ENCODE peak calls at places on chromosomes 5 and 9, in eight cellular contexts. M is body of pancreas, F is psoas muscle, B is PC-3, E is neuronal stem cell, S is tibial artery, K is AG04450, H is fibroblast of lung. O is an unnamed sample.
A peak's percentile ranks its signal among the peaks of the same experiment; 100 is the strongest.

GRCh38 chr9:134783699-134784039 is 96.9 kb upstream of the FCN2 start:
- DNase-seq in F (peak; percentile 61), S (no peak), B (no peak), E (no peak), H (no peak), K (no peak), M (peak; percentile 12), O (peak; percentile 68)

GRCh38 chr9:124511426-124511840 is 4.2 kb upstream of the NR5A1 start:
- DNase-seq in E (no peak), F (no peak), S (no peak), H (no peak), M (no peak), B (no peak), K (no peak), O (no peak)

GRCh38 chr9:115781361-115781760 is 372.2 kb upstream of the PAPPA start:
- DNase-seq in F (no peak), S (no peak), M (no peak), E (no peak), H (no peak), B (peak; percentile 22), K (no peak), O (no peak)

GRCh38 chr5:75513841-75514240 is 2.1 kb downstream of the POLK start:
- DNase-seq in M (no peak), F (no peak), K (no peak), S (no peak), E (no peak), H (no peak), B (no peak), O (no peak)

GRCh38 chr9:93942176-93942575 is 13.0 kb downstream of the BARX1 start:
- DNase-seq in E (no peak), S (no peak), B (no peak), H (no peak), K (no peak), F (no peak), M (no peak), O (no peak)

GRCh38 chr9:124251605-124252366 is 6.0 kb upstream of the NEK6 start:
- DNase-seq in K (no peak), B (peak; percentile 68), E (no peak), H (peak; percentile 85), F (no peak), M (peak; percentile 3), S (peak; percentile 33), O (no peak)

GRCh38 chr9:88387035-88387732 is 1.1 kb upstream of the SPIN1 start:
- DNase-seq in E (no peak), M (peak; percentile 66), H (peak; percentile 65), S (no peak), F (peak; percentile 23), K (no peak), B (peak; percentile 60), O (peak; percentile 28)

GRCh38 chr9:75132244-75132643 is 43.9 kb downstream of the OSTF1 start:
- DNase-seq in S (no peak), H (no peak), F (no peak), E (no peak), K (no peak), B (no peak), M (no peak), O (no peak)

GRCh38 chr9:112020680-112021596 is 124.3 kb downstream of the UGCG start:
- DNase-seq in H (peak; percentile 79), S (no peak), F (no peak), E (no peak), B (peak; percentile 89), K (no peak), M (no peak), O (no peak)

GRCh38 chr5:120512757-120513650 is 48.9 kb downstream of the PRR16 start:
- DNase-seq in S (no peak), K (no peak), B (no peak), F (no peak), H (no peak), M (no peak), E (no peak), O (no peak)

GRCh38 chr5:102762095-102762534 is 7.0 kb downstream of the PAM start:
- DNase-seq in B (peak; percentile 72), H (peak; percentile 65), M (no peak), F (no peak), K (no peak), E (no peak), S (no peak), O (no peak)

GRCh38 chr5:151781201-151781600 is 9.4 kb downstream of the G3BP1 start:
- DNase-seq in K (no peak), E (no peak), F (no peak), M (no peak), B (no peak), H (no peak), S (no peak), O (no peak)

GRCh38 chr9:3181049-3181953 is 337.4 kb upstream of the PUM3 start:
- DNase-seq in K (no peak), S (no peak), F (peak; percentile 17), M (peak; percentile 67), E (peak; percentile 32), H (peak; percentile 18), B (peak; percentile 48), O (peak; percentile 79)

GRCh38 chr9:74940600-74940999 is 12.1 kb downstream of the C9orf40 start:
- DNase-seq in M (peak; percentile 15), B (peak; percentile 75), S (no peak), E (no peak), F (no peak), H (no peak), K (no peak), O (no peak)

GRCh38 chr5:57317341-57317740 is 143.5 kb downstream of the GPBP1 start:
- DNase-seq in B (no peak), H (peak; percentile 66), K (no peak), E (no peak), S (no peak), M (no peak), F (no peak), O (no peak)

GRCh38 chr5:84693256-84693655 is 308.6 kb upstream of the EDIL3 start:
- DNase-seq in K (no peak), H (peak; percentile 79), S (no peak), E (no peak), F (no peak), B (peak; percentile 41), M (no peak), O (no peak)

GRCh38 chr5:135823799-135824366 is 10.6 kb upstream of the SLC25A48 start:
- DNase-seq in E (no peak), F (no peak), K (no peak), M (no peak), B (no peak), H (no peak), S (no peak), O (no peak)

GRCh38 chr9:128845186-128845931 is 15.8 kb upstream of the SPOUT1 start:
- DNase-seq in F (no peak), E (no peak), M (no peak), S (no peak), K (no peak), H (no peak), B (no peak), O (no peak)

GRCh38 chr9:93532121-93532520 is 44.3 kb upstream of the PHF2 start:
- DNase-seq in E (no peak), S (no peak), B (no peak), M (no peak), H (no peak), K (no peak), F (no peak), O (no peak)

GRCh38 chr9:81382281-81382680 is 307.1 kb downstream of the TLE1 start:
- DNase-seq in H (peak; percentile 31), S (no peak), M (no peak), B (no peak), E (no peak), F (no peak), K (no peak), O (no peak)

GRCh38 chr5:1759378-1759970 is 40.2 kb downstream of the MRPL36 start:
- DNase-seq in M (no peak), F (no peak), S (peak; percentile 38), H (no peak), K (no peak), E (no peak), B (no peak), O (no peak)

DNA sequence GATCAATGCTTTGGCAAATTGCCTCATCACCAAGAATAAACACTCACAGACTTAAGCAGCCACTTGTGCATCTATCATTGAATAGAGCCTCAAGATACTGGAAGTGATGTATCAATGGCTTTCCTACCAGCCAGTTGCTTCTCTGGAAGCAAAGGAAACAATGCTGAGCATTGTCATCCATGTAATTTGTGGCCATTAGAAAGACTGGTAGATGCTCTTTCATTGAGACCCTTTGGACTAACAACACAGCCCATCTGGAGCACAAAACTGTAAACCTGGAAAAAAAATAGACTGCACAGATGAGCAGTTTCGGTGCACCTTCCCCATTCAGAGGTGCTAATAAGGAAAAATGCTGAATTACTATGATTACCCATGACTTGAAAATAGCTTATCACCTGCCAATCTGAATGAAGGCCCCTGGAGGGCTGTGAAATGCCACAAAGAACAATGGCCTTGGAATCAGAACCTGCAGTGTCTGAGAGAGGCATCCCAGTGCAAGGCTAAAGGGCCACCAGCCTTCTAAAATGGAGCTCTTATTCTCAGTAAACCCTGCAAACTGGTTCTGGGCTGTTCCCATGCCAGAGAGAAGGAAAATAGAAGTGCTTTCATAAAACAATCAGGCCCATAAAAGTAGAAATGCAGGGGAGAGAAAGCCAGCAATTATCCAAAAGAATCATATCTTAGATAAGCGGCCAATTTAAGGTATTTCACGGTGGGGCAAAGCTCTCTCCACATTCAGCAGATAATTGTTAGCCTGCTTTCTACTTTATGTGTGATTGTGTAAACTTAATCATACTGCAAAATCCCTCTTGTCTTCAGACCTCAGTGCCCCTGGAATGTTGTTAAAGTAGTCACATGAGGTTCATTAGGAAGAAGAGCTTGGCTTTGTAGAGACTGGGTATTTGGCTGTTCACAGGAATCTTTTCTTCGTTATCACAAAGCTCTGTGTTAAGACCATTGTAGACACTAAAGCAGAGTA is 127.3 kb downstream of the RFK start:
- DNase-seq in B (no peak), H (no peak), E (peak; percentile 74), F (no peak), M (no peak), K (no peak), S (no peak), O (no peak)
- H3K27ac ChIP-seq in B (no peak overlapping the region), H (no peak overlapping the region), E (peak overlapping the region; percentile 92), F (no peak overlapping the region), M (no peak overlapping the region), K (no peak overlapping the region), S (no peak overlapping the region), O (no peak overlapping the region)

GRCh38 chr9:120874861-120875565 is 2.0 kb downstream of the PHF19 start:
- DNase-seq in F (no peak), M (no peak), B (no peak), S (no peak), E (no peak), K (no peak), H (no peak), O (no peak)
- H3K4me3 ChIP-seq in F (no peak overlapping the region), M (no peak overlapping the region), B (peak overlapping the region; percentile 81), S (no peak overlapping the region), E (no peak overlapping the region), K (no peak overlapping the region), H (no peak overlapping the region), O (no peak overlapping the region)

GRCh38 chr5:589588-589987 is 22.6 kb upstream of the CEP72 start:
- DNase-seq in F (no peak), H (no peak), M (no peak), E (no peak), S (peak; percentile 31), B (no peak), K (no peak), O (no peak)
- H3K9me3 ChIP-seq in F (no peaks in the 10 kb centered on the region), H (no peaks in the 10 kb centered on the region), M (no peaks in the 10 kb centered on the region), E (peaks cover 2% of the 10 kb centered on the region), S (no peaks in the 10 kb centered on the region), B (no peaks in the 10 kb centered on the region), K (no peaks in the 10 kb centered on the region), O (no peaks in the 10 kb centered on the region)

DNA sequence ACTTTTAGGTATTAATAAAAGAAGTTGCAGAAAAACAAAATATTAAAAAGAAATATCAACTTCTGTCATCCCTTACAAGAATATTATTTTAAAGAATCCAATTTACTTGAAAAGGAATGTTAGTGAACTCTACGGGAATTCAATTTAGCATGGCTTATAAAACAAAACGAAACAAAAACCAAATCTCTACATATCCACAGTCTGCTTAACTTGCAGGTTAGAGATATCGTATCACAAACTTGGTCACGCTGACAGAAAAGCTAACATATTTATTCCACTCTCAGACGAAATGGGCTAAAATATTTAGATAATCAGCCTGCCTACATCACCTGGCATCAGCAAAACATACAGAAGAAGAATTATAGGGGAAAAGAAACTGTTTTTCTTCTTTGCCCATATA is 92.7 kb downstream of the MPDZ start:
- DNase-seq in M (no peak), F (no peak), B (no peak), E (no peak), S (no peak), H (no peak), K (no peak), O (no peak)
- H3K27ac ChIP-seq in M (no peak overlapping the region), F (no peak overlapping the region), B (no peak overlapping the region), E (no peak overlapping the region), S (no peak overlapping the region), H (no peak overlapping the region), K (no peak overlapping the region), O (no peak overlapping the region)

O was measured in upper lobe of left lung.